ENCODE peak calls at places on chromosomes 6 and 20, in five cellular contexts. P is activated T-cell treated with anti-CD3 and anti-CD28 coated beads for 48 hours, H is bronchial epithelial cell, D is NCI-H1105 treated with DMSO at 0.1 percent for 48 hours, Z is putamen. O is an unnamed sample.

GRCh38 chr6:110357696-110358535 is at the start of gene METTL24:
- DNase-seq in P (peak), D (no peak), Z (no peak), H (no peak), O (no peak)

GRCh38 chr6:142822383-142822782 is 122.6 kb downstream of the HIVEP2 start:
- DNase-seq in D (no peak), Z (no peak), H (no peak), P (no peak), O (no peak)

GRCh38 chr6:79466222-79466834 is 70.9 kb downstream of the LCA5 start:
- DNase-seq in P (no peak), Z (peak), H (peak), D (peak), O (no peak)

GRCh38 chr6:146866731-146867414 is 268.1 kb downstream of the ADGB start:
- DNase-seq in Z (no peak), H (no peak), D (no peak), P (no peak), O (no peak)

GRCh38 chr6:30612213-30612612 is 4.8 kb downstream of the PPP1R10 start:
- DNase-seq in P (no peak), Z (no peak), H (peak), D (peak), O (no peak)

GRCh38 chr6:168332020-168332419 is 12.4 kb upstream of the DACT2 start:
- DNase-seq in D (no peak), H (no peak), P (no peak), Z (peak), O (no peak)

GRCh38 chr6:119493980-119494379 is 144.4 kb upstream of the MAN1A1 start:
- DNase-seq in D (no peak), P (no peak), Z (peak), H (peak), O (no peak)

GRCh38 chr20:37464173-37464572 is 56.9 kb upstream of the NNAT start:
- DNase-seq in P (no peak), H (no peak), D (no peak), Z (no peak), O (no peak)

GRCh38 chr6:135180458-135181332 is at the start of gene MYB:
- DNase-seq in H (peak), D (peak), P (peak), Z (peak), O (peak)

GRCh38 chr6:4403828-4404227 is 268.5 kb upstream of the ECI2 start:
- DNase-seq in Z (no peak), D (no peak), P (no peak), H (no peak), O (no peak)

GRCh38 chr6:118758942-118759341 is 107.6 kb upstream of the CEP85L start:
- DNase-seq in D (no peak), P (no peak), Z (no peak), H (no peak), O (no peak)

GRCh38 chr6:20332441-20333006 is 69.2 kb upstream of the E2F3 start:
- DNase-seq in H (no peak), P (no peak), Z (no peak), D (no peak), O (no peak)

GRCh38 chr6:157552171-157552747 is 171.3 kb downstream of the ZDHHC14 start:
- DNase-seq in Z (no peak), H (peak), D (no peak), P (no peak), O (no peak)

GRCh38 chr6:144896876-144897275 is 611.7 kb downstream of the UTRN start:
- DNase-seq in Z (no peak), D (no peak), H (no peak), P (no peak), O (no peak)

GRCh38 chr20:22404609-22405170 is 179.7 kb downstream of the FOXA2 start:
- DNase-seq in H (no peak), D (no peak), Z (no peak), P (no peak), O (no peak)

GRCh38 chr20:20130399-20130798 is 78.1 kb downstream of the CFAP61 start:
- DNase-seq in P (no peak), H (peak), Z (no peak), D (peak), O (no peak)

GRCh38 chr6:136607204-136607931 is 57.1 kb upstream of the MAP7 start:
- DNase-seq in P (no peak), Z (no peak), H (peak), D (peak), O (peak)

GRCh38 chr6:118507636-118508035 is 40.5 kb upstream of the PLN start:
- DNase-seq in Z (no peak), H (no peak), D (no peak), P (no peak), O (no peak)

GRCh38 chr6:113650610-113650979 is 206.6 kb upstream of the MARCKS start:
- DNase-seq in H (no peak), D (no peak), P (no peak), Z (no peak), O (peak)

GRCh38 chr20:51533291-51534172 is 9.0 kb downstream of the NFATC2 start:
- DNase-seq in Z (no peak), D (no peak), H (peak), P (no peak), O (no peak)

GRCh38 chr6:116349216-116349615 is 21.5 kb upstream of the DSE start:
- DNase-seq in Z (no peak), H (no peak), D (no peak), P (no peak), O (no peak)

GRCh38 chr6:129683606-129684322 is 26.2 kb downstream of the ARHGAP18 start:
- DNase-seq in D (no peak), H (peak), P (peak), Z (peak), O (peak)

GRCh38 chr20:45629496-45630100 is at the start of gene WFDC10A:
- DNase-seq in Z (no peak), H (peak), D (peak), P (peak), O (peak)

GRCh38 chr6:111871725-111872520 is 1.3 kb downstream of the FYN start:
- DNase-seq in P (no peak), D (peak), Z (peak), H (no peak), O (peak)

GRCh38 chr6:7633361-7633760 is 43.4 kb downstream of the SNRNP48 start:
- DNase-seq in Z (no peak), P (no peak), H (no peak), D (no peak), O (no peak)

GRCh38 chr20:16922834-16923233 is 174.7 kb downstream of the OTOR start:
- DNase-seq in D (peak), Z (no peak), P (no peak), H (peak), O (no peak)

GRCh38 chr6:44152533-44152932 is 6.1 kb upstream of the CAPN11 start:
- DNase-seq in P (no peak), Z (no peak), D (no peak), H (no peak), O (no peak)

GRCh38 chr6:149031545-149032317 is 284.9 kb downstream of the UST start:
- DNase-seq in P (peak), Z (no peak), H (peak), D (no peak), O (peak)

GRCh38 chr6:47247227-47247797 is 62.4 kb downstream of the TNFRSF21 start:
- DNase-seq in H (peak), Z (peak), D (peak), P (no peak), O (peak)

GRCh38 chr6:154448448-154449096 is 61.9 kb downstream of the CNKSR3 start:
- DNase-seq in P (no peak), H (peak), Z (no peak), D (peak), O (peak)

GRCh38 chr6:51339728-51340127 is 521.1 kb downstream of the TFAP2B start:
- DNase-seq in H (no peak), P (no peak), D (no peak), Z (no peak), O (no peak)

GRCh38 chr6:124961784-124962611 is at the start of gene RNF217:
- DNase-seq in H (peak), P (peak), Z (peak), D (peak), O (peak)

GRCh38 chr6:158233214-158233795 is 65.2 kb downstream of the GTF2H5 start:
- DNase-seq in P (no peak), H (no peak), D (no peak), Z (no peak), O (peak)

GRCh38 chr6:18021166-18021850 is 33.9 kb upstream of the KIF13A start:
- DNase-seq in P (no peak), Z (no peak), D (no peak), H (peak), O (no peak)

GRCh38 chr20:36991708-36992107 is 40.2 kb upstream of the SAMHD1 start:
- DNase-seq in D (no peak), P (no peak), H (no peak), Z (no peak), O (no peak)

GRCh38 chr6:14881399-14881798 is 364.5 kb upstream of the JARID2 start:
- DNase-seq in Z (no peak), H (peak), P (no peak), D (no peak), O (no peak)

O was measured in Ammon's horn.